ENCODE peak calls at places on chromosomes 11 and 22, in seven cellular contexts. One of them, this sample, is unnamed.
A peak's percentile ranks its signal among the peaks of the same experiment; 100 is the strongest.

GRCh38 chr11:124329787-124330478 is 9.9 kb upstream of the OR8D2 start:
- DNase-seq in transverse colon: no peak
- DNase-seq in WTC11: no peak
- DNase-seq in Caco-2: no peak
- DNase-seq in NCI-H460: no peak
- DNase-seq in Calu3: no peak
- DNase-seq in hypothalamus: no peak
- DNase-seq in this sample: no peak

GRCh38 chr22:24305260-24305692 is 34.6 kb downstream of the SPECC1L start:
- DNase-seq in transverse colon: no peak
- DNase-seq in WTC11: no peak
- DNase-seq in Caco-2: no peak
- DNase-seq in NCI-H460: no peak
- DNase-seq in Calu3: no peak
- DNase-seq in hypothalamus: no peak
- DNase-seq in this sample: no peak

GRCh38 chr11:69860796-69861445 is 41.7 kb upstream of the FGF3 start:
- DNase-seq in transverse colon: no peak
- DNase-seq in WTC11: no peak
- DNase-seq in Caco-2: peak; percentile 26
- DNase-seq in NCI-H460: no peak
- DNase-seq in Calu3: no peak
- DNase-seq in hypothalamus: no peak
- DNase-seq in this sample: no peak

GRCh38 chr11:116109228-116109627 is 605.0 kb upstream of the CADM1 start:
- DNase-seq in transverse colon: no peak
- DNase-seq in WTC11: no peak
- DNase-seq in Caco-2: no peak
- DNase-seq in NCI-H460: peak; percentile 6
- DNase-seq in Calu3: peak; percentile 3
- DNase-seq in hypothalamus: no peak
- DNase-seq in this sample: no peak

GRCh38 chr11:65576867-65577755 is 1.3 kb downstream of the EHBP1L1 start:
- DNase-seq in transverse colon: peak; percentile 81
- DNase-seq in WTC11: no peak
- DNase-seq in Caco-2: no peak
- DNase-seq in NCI-H460: peak; percentile 33
- DNase-seq in Calu3: peak; percentile 78
- DNase-seq in hypothalamus: no peak
- DNase-seq in this sample: no peak

GRCh38 chr11:13269775-13270174 is 7.8 kb upstream of the BMAL1 start:
- DNase-seq in transverse colon: no peak
- DNase-seq in WTC11: no peak
- DNase-seq in Caco-2: no peak
- DNase-seq in NCI-H460: no peak
- DNase-seq in Calu3: no peak
- DNase-seq in hypothalamus: no peak
- DNase-seq in this sample: no peak

GRCh38 chr22:37026325-37026724 is 6.8 kb downstream of the MPST start:
- DNase-seq in transverse colon: no peak
- DNase-seq in WTC11: no peak
- DNase-seq in Caco-2: no peak
- DNase-seq in NCI-H460: no peak
- DNase-seq in Calu3: no peak
- DNase-seq in hypothalamus: peak; percentile 13
- DNase-seq in this sample: no peak

GRCh38 chr22:50186789-50187523 is 1.2 kb downstream of the TRABD start:
- DNase-seq in transverse colon: peak; percentile 78
- DNase-seq in WTC11: no peak
- DNase-seq in Caco-2: no peak
- DNase-seq in NCI-H460: no peak
- DNase-seq in Calu3: no peak
- DNase-seq in hypothalamus: no peak
- DNase-seq in this sample: no peak

GRCh38 chr11:22554221-22554620 is 71.4 kb downstream of the FANCF start:
- DNase-seq in transverse colon: no peak
- DNase-seq in WTC11: no peak
- DNase-seq in Caco-2: no peak
- DNase-seq in NCI-H460: no peak
- DNase-seq in Calu3: no peak
- DNase-seq in hypothalamus: no peak
- DNase-seq in this sample: no peak

GRCh38 chr22:21977814-21978213 is 4.8 kb downstream of the TOP3B start:
- DNase-seq in transverse colon: no peak
- DNase-seq in WTC11: no peak
- DNase-seq in Caco-2: no peak
- DNase-seq in NCI-H460: no peak
- DNase-seq in Calu3: no peak
- DNase-seq in hypothalamus: no peak
- DNase-seq in this sample: no peak

GRCh38 chr22:38826386-38826785 is 17.4 kb downstream of the NPTXR start:
- DNase-seq in transverse colon: no peak
- DNase-seq in WTC11: no peak
- DNase-seq in Caco-2: no peak
- DNase-seq in NCI-H460: no peak
- DNase-seq in Calu3: no peak
- DNase-seq in hypothalamus: no peak
- DNase-seq in this sample: no peak

GRCh38 chr22:35301370-35301874 is 1.7 kb downstream of the TOM1 start:
- DNase-seq in transverse colon: peak; percentile 39
- DNase-seq in WTC11: no peak
- DNase-seq in Caco-2: peak; percentile 85
- DNase-seq in NCI-H460: peak; percentile 84
- DNase-seq in Calu3: peak; percentile 83
- DNase-seq in hypothalamus: no peak
- DNase-seq in this sample: no peak

GRCh38 chr11:37861671-37862070 is 1263.6 kb upstream of the RAG2 start:
- DNase-seq in transverse colon: no peak
- DNase-seq in WTC11: no peak
- DNase-seq in Caco-2: no peak
- DNase-seq in NCI-H460: no peak
- DNase-seq in Calu3: no peak
- DNase-seq in hypothalamus: no peak
- DNase-seq in this sample: peak; percentile 12

GRCh38 chr11:67117667-67118058 is 1.4 kb upstream of the KDM2A start:
- DNase-seq in transverse colon: peak; percentile 30
- DNase-seq in WTC11: peak; percentile 48
- DNase-seq in Caco-2: peak; percentile 39
- DNase-seq in NCI-H460: no peak
- DNase-seq in Calu3: peak; percentile 14
- DNase-seq in hypothalamus: no peak
- DNase-seq in this sample: peak; percentile 43